ENCODE peak calls at places on chromosomes 3 and 15, in six cellular contexts. W is HFF-Myc, H is psoas muscle, B is body of pancreas, Y is K562, K is choroid plexus epithelial cell. X is an unnamed sample.
A peak's percentile ranks its signal among the peaks of the same experiment; 100 is the strongest.

GRCh38 chr15:95972136-95972553 is 358.4 kb upstream of the NR2F2 start:
- DNase-seq in W (peak; percentile 37), H (no peak), B (peak; percentile 40), Y (no peak), K (peak; percentile 91), X (no peak)

GRCh38 chr15:72229076-72229946 is 1.7 kb downstream of the PKM start:
- DNase-seq in W (no peak), H (no peak), B (no peak), Y (no peak), K (peak; percentile 35), X (no peak)

GRCh38 chr15:81235276-81235675 is 38.6 kb downstream of the IL16 start:
- DNase-seq in W (no peak), H (no peak), B (no peak), Y (no peak), K (no peak), X (no peak)

GRCh38 chr3:176046717-176047116 is 1150.6 kb downstream of the TBL1XR1 start:
- DNase-seq in W (no peak), H (no peak), B (no peak), Y (no peak), K (no peak), X (no peak)

GRCh38 chr3:36434682-36435426 is 54.5 kb downstream of the STAC start:
- DNase-seq in W (no peak), H (no peak), B (no peak), Y (no peak), K (peak; percentile 22), X (peak; percentile 83)

GRCh38 chr3:120111898-120112297 is 17.7 kb upstream of the GSK3B start:
- DNase-seq in W (no peak), H (no peak), B (no peak), Y (no peak), K (no peak), X (no peak)

GRCh38 chr15:71916834-71917233 is 106.5 kb downstream of the NR2E3 start:
- DNase-seq in W (no peak), H (no peak), B (no peak), Y (no peak), K (peak; percentile 4), X (no peak)

GRCh38 chr3:7650466-7650865 is 789.6 kb downstream of the GRM7 start:
- DNase-seq in W (no peak), H (no peak), B (no peak), Y (no peak), K (no peak), X (no peak)

GRCh38 chr3:122351612-122352011 is 26.6 kb downstream of the CSTA start:
- DNase-seq in W (no peak), H (no peak), B (no peak), Y (no peak), K (no peak), X (no peak)

GRCh38 chr3:126816956-126817777 is 113.1 kb downstream of the CHCHD6 start:
- DNase-seq in W (no peak), H (no peak), B (no peak), Y (no peak), K (peak; percentile 10), X (no peak)

GRCh38 chr3:56591256-56591655 is 34.3 kb downstream of the CCDC66 start:
- DNase-seq in W (no peak), H (no peak), B (no peak), Y (no peak), K (peak; percentile 50), X (no peak)

GRCh38 chr15:81235781-81236507 is 39.3 kb downstream of the IL16 start:
- DNase-seq in W (peak; percentile 85), H (peak; percentile 38), B (peak; percentile 29), Y (no peak), K (peak; percentile 96), X (peak; percentile 31)

GRCh38 chr3:183158552-183159006 is 4.0 kb downstream of the LAMP3 start:
- DNase-seq in W (no peak), H (no peak), B (no peak), Y (peak; percentile 26), K (peak; percentile 80), X (peak; percentile 49)

GRCh38 chr15:78909791-78910228 is 35.0 kb downstream of the CTSH start:
- DNase-seq in W (no peak), H (no peak), B (peak; percentile 43), Y (peak; percentile 60), K (peak; percentile 63), X (no peak)

GRCh38 chr15:52735231-52736089 is 54.7 kb downstream of the ONECUT1 start:
- DNase-seq in W (peak; percentile 73), H (no peak), B (peak; percentile 84), Y (peak; percentile 79), K (peak; percentile 85), X (peak; percentile 54)

GRCh38 chr3:130516645-130517512 is at the start of gene COL6A6:
- DNase-seq in W (no peak), H (no peak), B (no peak), Y (no peak), K (peak; percentile 5), X (no peak)

GRCh38 chr15:70856884-70857546 is 3.1 kb upstream of the LARP6 start:
- DNase-seq in W (peak; percentile 91), H (peak; percentile 74), B (peak; percentile 61), Y (no peak), K (peak; percentile 98), X (peak; percentile 81)

GRCh38 chr15:31365655-31366127 is 39.1 kb downstream of the KLF13 start:
- DNase-seq in W (peak; percentile 35), H (peak; percentile 88), B (peak; percentile 99), Y (peak; percentile 86), K (peak; percentile 95), X (no peak)

GRCh38 chr3:114506622-114507300 is 212.9 kb downstream of the TIGIT start:
- DNase-seq in W (no peak), H (no peak), B (no peak), Y (no peak), K (peak; percentile 68), X (no peak)

GRCh38 chr15:76376029-76376428 is 39.5 kb downstream of the ISL2 start:
- DNase-seq in W (no peak), H (no peak), B (no peak), Y (no peak), K (peak; percentile 26), X (no peak)

GRCh38 chr3:133926736-133927542 is 31.3 kb upstream of the RAB6B start:
- DNase-seq in W (no peak), H (no peak), B (no peak), Y (peak; percentile 15), K (no peak), X (no peak)

GRCh38 chr3:112127522-112128494 is 5.2 kb downstream of the GCSAM start:
- DNase-seq in W (no peak), H (no peak), B (no peak), Y (no peak), K (no peak), X (no peak)

GRCh38 chr15:48868549-48868948 is 9.4 kb upstream of the EID1 start:
- DNase-seq in W (peak; percentile 71), H (no peak), B (no peak), Y (no peak), K (peak; percentile 89), X (no peak)

GRCh38 chr15:65374334-65374733 is 3.5 kb downstream of the IGDCC3 start:
- DNase-seq in W (no peak), H (no peak), B (no peak), Y (no peak), K (no peak), X (no peak)

GRCh38 chr15:45431502-45431901 is 53.2 kb upstream of the GATM start:
- DNase-seq in W (no peak), H (no peak), B (peak; percentile 68), Y (no peak), K (no peak), X (no peak)

DNA sequence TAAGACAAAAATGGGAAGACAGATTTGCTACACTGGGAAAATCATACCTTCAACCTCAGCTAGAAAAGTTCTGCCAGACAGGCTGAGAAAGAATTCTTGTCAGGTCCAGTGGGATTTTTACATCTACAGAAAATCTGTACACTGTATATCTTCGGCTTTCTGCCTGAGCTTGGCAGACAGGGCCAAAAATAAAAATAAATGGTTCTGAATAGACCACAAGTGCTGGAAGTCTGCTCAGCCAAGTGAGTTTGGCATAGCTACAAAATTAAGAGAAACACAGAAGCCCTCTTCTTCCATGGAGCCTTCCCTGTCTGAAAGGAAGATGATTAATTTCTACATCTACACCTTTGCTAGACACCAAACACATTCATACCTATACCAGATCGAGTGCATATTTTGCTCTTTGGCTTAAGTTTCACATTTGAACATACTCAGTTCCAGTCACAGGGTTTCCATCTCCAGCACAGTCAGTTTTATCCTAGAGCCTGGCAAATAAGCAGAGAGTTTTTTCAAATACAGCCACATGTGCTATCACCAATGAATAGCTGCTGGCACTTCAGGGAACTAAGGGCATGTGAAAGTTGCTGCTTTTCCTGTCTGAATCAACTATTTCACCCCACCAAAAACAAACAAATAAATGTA is 224.6 kb downstream of the GREM1 start:
- DNase-seq in W (no peak), H (no peak), B (no peak), Y (no peak), K (no peak), X (no peak)
- H3K4me3 ChIP-seq in W (no peak overlapping the region), H (no peak overlapping the region), B (no peak overlapping the region), Y (no peak overlapping the region), K (no peak overlapping the region), X (no peak overlapping the region)

GRCh38 chr3:12545473-12545791 is at the start of gene MKRN2OS:
- DNase-seq in W (no peak), H (no peak), B (peak; percentile 90), Y (no peak), K (no peak), X (no peak)

GRCh38 chr3:12536423-12536822 is 8.9 kb downstream of the MKRN2OS start:
- DNase-seq in W (no peak), H (no peak), B (no peak), Y (no peak), K (peak; percentile 62), X (no peak)

GRCh38 chr3:12544652-12545472 is 437 bp downstream of the MKRN2OS start:
- DNase-seq in W (no peak), H (no peak), B (no peak), Y (no peak), K (no peak), X (no peak)

GRCh38 chr3:12541625-12542024 is 3.7 kb downstream of the MKRN2OS start:
- DNase-seq in W (no peak), H (no peak), B (peak; percentile 10), Y (peak; percentile 36), K (no peak), X (no peak)
- TF ChIP-seq CTCF in W (no peak), H (peak; percentile 15), B (no peak), Y (peak; percentile 66), K (peak; percentile 36), X (peak; percentile 40)

GRCh38 chr3:54122046-54122801 is at the start of gene CACNA2D3:
- DNase-seq in W (no peak), H (peak; percentile 61), B (peak; percentile 39), Y (no peak), K (peak; percentile 18), X (no peak)
- H3K4me3 ChIP-seq in W (no peak within 1 kb of the TSS), H (peak within 1 kb of the TSS; percentile 73), B (no peak within 1 kb of the TSS), Y (no peak within 1 kb of the TSS), K (peak within 1 kb of the TSS; percentile 17), X (peak within 1 kb of the TSS; percentile 71)

GRCh38 chr3:141412936-141413354 is 44.6 kb downstream of the ZBTB38 start:
- DNase-seq in W (no peak), H (peak; percentile 95), B (peak; percentile 95), Y (no peak), K (peak; percentile 80), X (no peak)

GRCh38 chr3:141408596-141408995 is 40.3 kb downstream of the ZBTB38 start:
- DNase-seq in W (no peak), H (no peak), B (no peak), Y (no peak), K (no peak), X (no peak)

GRCh38 chr3:141410861-141411771 is 42.8 kb downstream of the ZBTB38 start:
- DNase-seq in W (no peak), H (no peak), B (peak; percentile 39), Y (no peak), K (peak; percentile 73), X (no peak)

GRCh38 chr3:141412087-141412935 is 44.0 kb downstream of the ZBTB38 start:
- DNase-seq in W (no peak), H (no peak), B (peak; percentile 80), Y (no peak), K (peak; percentile 93), X (no peak)

GRCh38 chr3:141410408-141410807 is 42.1 kb downstream of the ZBTB38 start:
- DNase-seq in W (no peak), H (peak; percentile 53), B (peak; percentile 74), Y (no peak), K (peak; percentile 93), X (no peak)
- TF ChIP-seq CTCF in W (no peak), H (no peak), B (no peak), Y (no peak), K (no peak), X (no peak)

X was measured in epithelial cell of proximal tubule.